ENCODE peak calls at places on chromosomes 12 and 14, in five cellular contexts. E is HCT116, S is PC-3, I is mammary epithelial cell, C is astrocyte. T is an unnamed sample.

GRCh38 chr14:27660683-27661082 is 1062.8 kb upstream of the NOVA1 start:
- DNase-seq in E (no peak), S (no peak), I (no peak), C (no peak), T (no peak)

GRCh38 chr12:109697270-109697553 is 16.4 kb upstream of the FAM222A start:
- DNase-seq in E (no peak), S (no peak), I (no peak), C (no peak), T (no peak)

GRCh38 chr12:20492251-20492728 is 124.0 kb downstream of the PDE3A start:
- DNase-seq in E (peak; percentile 67), S (peak; percentile 28), I (peak; percentile 1), C (peak; percentile 58), T (no peak)

GRCh38 chr14:57634335-57634734 is 140.7 kb upstream of the CCDC198 start:
- DNase-seq in E (no peak), S (no peak), I (no peak), C (no peak), T (no peak)

GRCh38 chr12:64600164-64600561 is 10.1 kb upstream of the RASSF3 start:
- DNase-seq in E (no peak), S (peak; percentile 17), I (no peak), C (no peak), T (no peak)

GRCh38 chr12:58819345-58819744 is 101.0 kb downstream of the LRIG3 start:
- DNase-seq in E (no peak), S (no peak), I (no peak), C (no peak), T (no peak)

GRCh38 chr12:103327676-103328075 is 168.1 kb downstream of the C12orf42 start:
- DNase-seq in E (no peak), S (no peak), I (no peak), C (no peak), T (no peak)

GRCh38 chr12:81212996-81213696 is 135.3 kb downstream of the ACSS3 start:
- DNase-seq in E (no peak), S (no peak), I (no peak), C (no peak), T (no peak)

GRCh38 chr12:124379938-124380754 is 85.3 kb downstream of the RFLNA start:
- DNase-seq in E (no peak), S (peak; percentile 97), I (peak; percentile 52), C (peak; percentile 90), T (no peak)

GRCh38 chr12:53696285-53696654 is 20.4 kb upstream of the ATP5MC2 start:
- DNase-seq in E (peak; percentile 95), S (peak; percentile 92), I (peak; percentile 51), C (peak; percentile 74), T (peak; percentile 79)

GRCh38 chr12:72274926-72275325 is 2.8 kb downstream of the TRHDE start:
- DNase-seq in E (no peak), S (peak; percentile 54), I (no peak), C (no peak), T (no peak)

GRCh38 chr12:106342397-106343212 is 14.9 kb upstream of the POLR3B start:
- DNase-seq in E (no peak), S (peak; percentile 85), I (peak; percentile 67), C (peak; percentile 70), T (no peak)

GRCh38 chr12:124386059-124386458 is 91.2 kb downstream of the RFLNA start:
- DNase-seq in E (no peak), S (peak; percentile 81), I (no peak), C (peak; percentile 42), T (no peak)

GRCh38 chr14:60590907-60591510 is 58.3 kb downstream of the SIX1 start:
- DNase-seq in E (no peak), S (no peak), I (no peak), C (peak; percentile 64), T (no peak)

GRCh38 chr14:57068511-57068910 is 200.2 kb downstream of the EXOC5 start:
- DNase-seq in E (no peak), S (no peak), I (no peak), C (no peak), T (no peak)

GRCh38 chr12:16603916-16604575 is 1.9 kb downstream of the LMO3 start:
- DNase-seq in E (no peak), S (no peak), I (no peak), C (no peak), T (no peak)

GRCh38 chr12:27233814-27234213 is 10.3 kb upstream of the STK38L start:
- DNase-seq in E (no peak), S (no peak), I (no peak), C (no peak), T (no peak)

GRCh38 chr12:49804821-49805220 is 23.4 kb downstream of the NCKAP5L start:
- DNase-seq in E (no peak), S (no peak), I (no peak), C (no peak), T (no peak)

GRCh38 chr12:27048822-27049752 is 26.7 kb downstream of the MED21 start:
- DNase-seq in E (no peak), S (peak; percentile 95), I (peak; percentile 74), C (peak; percentile 57), T (peak; percentile 35)

GRCh38 chr14:83559721-83560120 is 1970.2 kb upstream of the FLRT2 start:
- DNase-seq in E (no peak), S (no peak), I (no peak), C (peak; percentile 4), T (no peak)

GRCh38 chr14:21528381-21529348 is 2.5 kb upstream of the SALL2 start:
- DNase-seq in E (no peak), S (peak; percentile 35), I (no peak), C (peak; percentile 21), T (no peak)

GRCh38 chr14:39491134-39491541 is 58.9 kb upstream of the FBXO33 start:
- DNase-seq in E (peak; percentile 22), S (peak; percentile 60), I (no peak), C (peak; percentile 18), T (no peak)

GRCh38 chr14:88551094-88551870 is 3.5 kb downstream of the PTPN21 start:
- DNase-seq in E (peak; percentile 58), S (peak; percentile 90), I (peak; percentile 82), C (peak; percentile 72), T (no peak)

GRCh38 chr12:69886715-69887114 is 61.7 kb downstream of the MYRFL start:
- DNase-seq in E (no peak), S (no peak), I (no peak), C (no peak), T (no peak)

GRCh38 chr14:64045091-64045490 is 192.3 kb downstream of the SYNE2 start:
- DNase-seq in E (no peak), S (no peak), I (no peak), C (no peak), T (no peak)

GRCh38 chr14:85319998-85320397 is 209.9 kb upstream of the FLRT2 start:
- DNase-seq in E (no peak), S (peak; percentile 65), I (peak; percentile 78), C (peak; percentile 65), T (no peak)

GRCh38 chr12:104721065-104721458 is 237.0 kb downstream of the SLC41A2 start:
- DNase-seq in E (no peak), S (no peak), I (no peak), C (no peak), T (no peak)

GRCh38 chr12:104718581-104718980 is 239.5 kb downstream of the SLC41A2 start:
- DNase-seq in E (no peak), S (no peak), I (no peak), C (peak; percentile 54), T (no peak)

GRCh38 chr12:104720346-104721064 is 237.6 kb downstream of the SLC41A2 start:
- DNase-seq in E (no peak), S (no peak), I (no peak), C (peak; percentile 79), T (no peak)

GRCh38 chr12:104721944-104722343 is 236.1 kb downstream of the SLC41A2 start:
- DNase-seq in E (no peak), S (no peak), I (no peak), C (no peak), T (no peak)

GRCh38 chr12:104719700-104720345 is 238.3 kb downstream of the SLC41A2 start:
- DNase-seq in E (no peak), S (no peak), I (no peak), C (no peak), T (no peak)
- H3K4me3 ChIP-seq in E (no peak overlapping the region), S (no peak overlapping the region), I (no peak overlapping the region), C (peak overlapping the region; percentile 33), T (no peak overlapping the region)

DNA sequence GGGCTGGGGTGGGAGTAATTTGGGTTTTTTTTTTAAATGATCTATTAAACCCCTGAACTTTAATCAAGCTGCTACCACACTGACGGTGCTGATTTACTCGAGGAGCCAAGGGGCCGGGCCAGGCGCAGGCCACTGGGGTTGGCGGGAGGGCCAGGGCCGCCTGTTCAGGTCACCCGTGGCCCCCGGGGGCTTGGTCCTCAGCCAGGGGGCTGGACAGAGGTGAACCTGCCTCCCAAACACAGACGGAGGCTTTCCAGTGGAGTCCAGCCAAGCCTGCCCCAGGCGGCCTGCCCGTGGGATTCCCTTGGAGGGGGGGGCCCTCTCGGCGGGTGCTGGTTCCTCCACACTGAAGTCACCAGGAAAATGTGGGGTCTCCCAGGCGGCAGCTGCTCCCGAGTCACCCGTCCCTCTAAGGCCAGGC is 167.0 kb upstream of the GSC start:
- DNase-seq in E (no peak), S (no peak), I (no peak), C (no peak), T (no peak)
- H3K9ac ChIP-seq in E (no peak overlapping the region), S (no peak overlapping the region), I (no peak overlapping the region), C (no peak overlapping the region), T (no peak overlapping the region)

DNA sequence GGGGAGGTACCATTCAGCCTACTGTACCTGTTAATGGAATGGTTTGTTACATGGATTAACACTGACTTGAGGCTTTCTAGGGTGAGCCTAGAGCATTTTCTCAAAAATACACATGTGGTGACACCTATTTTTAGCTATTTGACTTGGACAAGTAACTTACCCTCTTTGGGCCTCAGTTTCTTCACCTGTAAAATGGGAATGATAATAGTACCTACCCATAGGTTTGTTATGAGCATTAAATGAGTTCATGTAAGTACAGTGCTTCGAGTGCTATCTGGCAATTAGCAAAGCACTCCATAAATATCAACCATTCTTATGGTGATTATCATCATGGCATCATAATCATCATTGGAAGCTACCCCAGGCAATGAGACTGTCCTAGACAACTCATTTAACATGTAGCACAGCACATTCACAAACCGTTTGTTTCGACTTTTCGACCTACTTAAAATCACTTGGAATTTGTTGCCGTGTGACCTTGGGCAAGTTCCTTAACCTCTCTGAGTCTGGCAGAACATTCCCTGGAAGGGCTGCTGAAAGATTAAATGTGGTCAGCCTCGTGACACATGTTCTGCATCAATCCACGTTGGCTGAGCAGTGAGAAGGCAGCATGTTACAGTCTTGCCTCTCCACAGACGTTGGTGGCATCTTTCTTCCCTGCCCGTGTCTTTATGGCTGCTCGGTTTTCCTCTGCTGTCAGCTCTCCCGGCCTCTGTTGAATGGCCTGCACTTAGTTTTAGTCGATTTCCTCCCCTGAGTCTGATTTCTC is 216.7 kb downstream of the CHST11 start:
- DNase-seq in E (no peak), S (no peak), I (no peak), C (no peak), T (no peak)
- H3K79me2 ChIP-seq in E (no peaks in the 10 kb centered on the region), S (peaks cover 10% of the 10 kb centered on the region), I (peaks cover 16% of the 10 kb centered on the region), C (peaks cover 5% of the 10 kb centered on the region), T (peaks cover 3% of the 10 kb centered on the region)

GRCh38 chr12:70919161-70919560 is 1.4 kb downstream of the PTPRR start:
- DNase-seq in E (no peak), S (no peak), I (no peak), C (no peak), T (no peak)

GRCh38 chr12:70920251-70920851 is at the start of gene PTPRR:
- DNase-seq in E (no peak), S (no peak), I (no peak), C (no peak), T (no peak)

GRCh38 chr12:70920891-70921290 is 353 bp upstream of the PTPRR start:
- DNase-seq in E (no peak), S (no peak), I (no peak), C (no peak), T (no peak)

GRCh38 chr12:70918321-70918720 is 2.2 kb downstream of the PTPRR start:
- DNase-seq in E (no peak), S (no peak), I (no peak), C (no peak), T (no peak)

GRCh38 chr12:70919597-70920035 is 922 bp downstream of the PTPRR start:
- DNase-seq in E (no peak), S (no peak), I (no peak), C (peak; percentile 1), T (no peak)
- H3K4me3 ChIP-seq in E (no peak overlapping the region), S (no peak overlapping the region), I (no peak overlapping the region), C (no peak overlapping the region), T (no peak overlapping the region)

T was measured in keratinocyte.